ENCODE peak calls at places on chromosomes 6 and 20, in six cellular contexts. J is right atrium auricular region, O is hepatocyte, N is lower lobe of right lung, K is tibial artery, S is bronchial epithelial cell. L is an unnamed sample.

GRCh38 chr6:166490671-166491500 is 95.6 kb downstream of the RAMACL start:
- DNase-seq in J (no peak), O (no peak), N (no peak), K (peak), S (peak), L (no peak)

GRCh38 chr6:141666187-141666586 is 466.5 kb upstream of the GJE1 start:
- DNase-seq in J (no peak), O (no peak), N (no peak), K (no peak), S (no peak), L (no peak)

GRCh38 chr6:30378290-30378937 is 33.5 kb downstream of the RPP21 start:
- DNase-seq in J (no peak), O (peak), N (no peak), K (no peak), S (peak), L (no peak)

GRCh38 chr6:154113392-154113791 is 74.4 kb downstream of the OPRM1 start:
- DNase-seq in J (no peak), O (no peak), N (no peak), K (no peak), S (peak), L (no peak)

GRCh38 chr6:51004380-51004779 is 185.7 kb downstream of the TFAP2B start:
- DNase-seq in J (no peak), O (no peak), N (no peak), K (no peak), S (no peak), L (no peak)

GRCh38 chr20:7939663-7940062 is 595 bp downstream of the HAO1 start:
- DNase-seq in J (no peak), O (no peak), N (no peak), K (no peak), S (no peak), L (no peak)

GRCh38 chr6:116221067-116221466 is 32.8 kb downstream of the TSPYL4 start:
- DNase-seq in J (no peak), O (no peak), N (no peak), K (no peak), S (peak), L (no peak)

GRCh38 chr6:114108119-114109002 is 137.4 kb upstream of the HDAC2 start:
- DNase-seq in J (peak), O (peak), N (peak), K (peak), S (peak), L (peak)

GRCh38 chr20:42018979-42019378 is 400.8 kb upstream of the CHD6 start:
- DNase-seq in J (no peak), O (no peak), N (no peak), K (no peak), S (no peak), L (no peak)

GRCh38 chr6:26321005-26321404 is 44.0 kb upstream of the BTN3A2 start:
- DNase-seq in J (no peak), O (no peak), N (no peak), K (no peak), S (no peak), L (no peak)

GRCh38 chr20:43910564-43910963 is 4.1 kb upstream of the TOX2 start:
- DNase-seq in J (no peak), O (no peak), N (no peak), K (no peak), S (no peak), L (no peak)

GRCh38 chr20:8127553-8128255 is 4.4 kb upstream of the PLCB1 start:
- DNase-seq in J (no peak), O (no peak), N (no peak), K (no peak), S (no peak), L (no peak)

GRCh38 chr6:34676140-34676539 is 20.4 kb downstream of the ILRUN start:
- DNase-seq in J (no peak), O (no peak), N (no peak), K (no peak), S (no peak), L (no peak)

DNA sequence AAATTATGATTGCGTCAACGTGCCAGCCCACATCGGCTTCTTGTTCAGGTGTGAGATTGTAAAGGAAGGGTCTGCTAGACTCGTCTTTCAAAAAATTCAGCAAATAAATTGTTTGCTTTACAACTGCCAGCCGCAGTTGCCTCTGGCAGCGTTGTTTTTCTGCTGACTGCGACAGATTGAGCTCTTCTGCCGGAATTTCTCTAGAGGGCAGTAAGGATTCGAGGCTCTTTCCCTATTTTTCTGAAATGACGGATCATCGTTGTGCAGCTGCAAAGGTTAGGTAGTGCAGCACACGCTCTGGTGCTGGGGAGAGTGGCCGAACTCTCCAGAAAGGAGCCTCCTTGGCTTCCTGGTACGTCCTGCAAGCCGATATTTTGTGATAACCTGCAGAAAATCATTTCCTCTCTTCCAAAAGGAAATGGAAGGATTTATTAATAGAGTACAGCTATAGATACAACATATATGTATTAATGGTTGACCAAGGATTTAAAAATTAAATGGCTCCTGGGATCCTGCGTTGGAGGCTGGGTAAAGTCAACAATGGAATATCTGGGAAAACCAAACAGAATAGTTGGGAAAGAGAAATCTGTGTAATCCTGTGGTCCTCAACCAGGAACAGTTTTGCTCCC is 121.9 kb upstream of the ZFP64 start:
- DNase-seq in J (no peak), O (peak), N (no peak), K (no peak), S (peak), L (peak)
- TF ChIP-seq CTCF in J (no peak), O (peak), N (peak), K (no peak), S (peak), L (no peak)

DNA sequence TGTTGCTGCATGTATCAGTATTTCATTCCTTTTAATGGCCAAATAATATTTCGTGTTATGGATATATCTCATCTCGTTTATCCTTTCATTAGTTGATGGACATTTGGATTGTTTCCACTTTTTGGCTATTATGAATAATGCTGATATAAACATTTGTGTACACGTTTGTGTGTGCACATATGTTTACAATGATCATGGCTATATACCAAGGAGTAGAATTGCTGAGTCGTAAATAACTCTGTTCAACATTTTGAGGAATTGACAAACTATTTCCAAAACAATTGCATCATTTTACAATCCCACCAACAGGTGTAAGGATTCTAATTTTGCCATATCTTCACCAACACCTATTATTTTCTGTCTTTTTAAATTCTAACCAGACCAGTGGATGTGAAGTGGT is 26.4 kb upstream of the PNRC1 start:
- DNase-seq in J (no peak), O (no peak), N (no peak), K (no peak), S (no peak), L (no peak)
- TF ChIP-seq CTCF in J (no peak), O (no peak), N (no peak), K (no peak), S (no peak), L (no peak)

GRCh38 chr6:129500958-129501381 is 209.0 kb downstream of the ARHGAP18 start:
- DNase-seq in J (no peak), O (no peak), N (no peak), K (no peak), S (no peak), L (no peak)
- TF ChIP-seq CTCF in J (no peak), O (peak), N (peak), K (no peak), S (peak), L (peak)

GRCh38 chr6:125749864-125750691 is 646 bp downstream of the HEY2 start:
- DNase-seq in J (no peak), O (no peak), N (no peak), K (peak), S (no peak), L (peak)
- TF ChIP-seq CTCF in J (no peak), O (no peak), N (no peak), K (no peak), S (no peak), L (no peak)

L was measured in endothelial cell.